ENCODE peak calls at places on chromosome 15, in nine cellular contexts. T, P, H, A, O, G, E, M and F are unnamed samples.

GRCh38 chr15:48330855-48331795 is at the start of gene DUT:
- DNase-seq in T (peak), P (peak), H (peak), A (peak), O (peak), G (peak), E (peak), M (no peak), F (peak)

GRCh38 chr15:41891226-41891625 is 2.6 kb downstream of the SPTBN5 start:
- DNase-seq in T (no peak), P (no peak), H (no peak), A (no peak), O (no peak), G (no peak), E (no peak), M (no peak), F (no peak)

GRCh38 chr15:92376109-92376508 is 17.6 kb upstream of the ST8SIA2 start:
- DNase-seq in T (no peak), P (no peak), H (no peak), A (no peak), O (no peak), G (no peak), E (no peak), M (no peak), F (no peak)

GRCh38 chr15:65189102-65189740 is 4.1 kb upstream of the CLPX start:
- DNase-seq in T (no peak), P (peak), H (peak), A (no peak), O (no peak), G (peak), E (no peak), M (peak), F (no peak)

GRCh38 chr15:45372032-45372995 is 6.0 kb downstream of the GATM start:
- DNase-seq in T (no peak), P (peak), H (no peak), A (no peak), O (no peak), G (no peak), E (no peak), M (no peak), F (no peak)

GRCh38 chr15:38225381-38225780 is 27.3 kb upstream of the SPRED1 start:
- DNase-seq in T (no peak), P (no peak), H (no peak), A (no peak), O (no peak), G (no peak), E (no peak), M (no peak), F (no peak)

GRCh38 chr15:22956980-22957264 is 23.2 kb downstream of the CYFIP1 start:
- DNase-seq in T (no peak), P (peak), H (no peak), A (no peak), O (no peak), G (no peak), E (no peak), M (no peak), F (no peak)

GRCh38 chr15:52295421-52295991 is at the start of gene MYO5C:
- DNase-seq in T (peak), P (no peak), H (peak), A (peak), O (peak), G (no peak), E (peak), M (peak), F (no peak)

GRCh38 chr15:77020348-77021087 is 25.6 kb downstream of the PSTPIP1 start:
- DNase-seq in T (no peak), P (no peak), H (no peak), A (no peak), O (no peak), G (no peak), E (no peak), M (no peak), F (no peak)

GRCh38 chr15:64851503-64851840 is 9.8 kb downstream of the PLEKHO2 start:
- DNase-seq in T (peak), P (peak), H (peak), A (no peak), O (peak), G (peak), E (no peak), M (no peak), F (peak)

DNA sequence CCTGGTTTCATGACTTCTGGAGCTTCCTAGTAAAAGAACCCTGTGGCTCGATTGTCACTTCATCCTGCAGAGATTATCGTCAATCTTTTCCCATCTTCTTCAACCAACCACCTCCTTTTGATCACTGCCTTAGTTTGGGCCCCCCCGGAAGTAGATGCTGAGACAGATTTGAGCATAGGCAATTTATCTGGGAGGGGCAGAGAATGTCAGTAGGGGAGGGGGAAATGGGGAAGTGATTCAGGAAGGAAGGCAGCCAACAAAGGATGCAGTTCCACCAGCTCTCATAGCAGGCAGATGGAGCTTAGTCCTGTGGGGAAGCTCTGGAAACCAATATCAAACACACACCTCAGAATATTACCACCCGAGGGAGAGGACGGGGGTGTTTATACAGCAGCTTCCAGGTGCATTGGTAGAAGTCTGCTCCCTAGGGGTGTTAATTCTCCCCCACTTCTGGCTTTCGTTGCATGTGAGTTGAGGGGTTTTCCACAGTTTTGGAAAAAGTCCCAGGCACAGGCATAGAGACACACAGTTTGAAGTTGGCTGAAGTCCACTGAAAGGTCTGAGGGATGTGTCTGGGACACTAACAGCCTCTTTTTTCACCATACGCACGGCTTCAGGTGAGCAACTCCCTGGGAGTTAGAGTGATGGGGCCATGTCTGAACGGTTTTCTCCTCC is 91.6 kb upstream of the TNFAIP8L3 start:
- DNase-seq in T (no peak), P (no peak), H (no peak), A (no peak), O (no peak), G (no peak), E (no peak), M (no peak), F (no peak)
- TF ChIP-seq POLR2A in T (no peak), P (no peak), H (no peak), A (no peak), O (no peak), G (no peak), E (no peak), M (no peak), F (no peak)

GRCh38 chr15:90956551-90957104 is 1.9 kb downstream of the RCCD1 start:
- DNase-seq in T (peak), P (no peak), H (peak), A (peak), O (peak), G (peak), E (peak), M (no peak), F (peak)
- TF ChIP-seq POLR2A in T (no peak), P (no peak), H (peak), A (no peak), O (no peak), G (peak), E (no peak), M (peak), F (no peak)

DNA sequence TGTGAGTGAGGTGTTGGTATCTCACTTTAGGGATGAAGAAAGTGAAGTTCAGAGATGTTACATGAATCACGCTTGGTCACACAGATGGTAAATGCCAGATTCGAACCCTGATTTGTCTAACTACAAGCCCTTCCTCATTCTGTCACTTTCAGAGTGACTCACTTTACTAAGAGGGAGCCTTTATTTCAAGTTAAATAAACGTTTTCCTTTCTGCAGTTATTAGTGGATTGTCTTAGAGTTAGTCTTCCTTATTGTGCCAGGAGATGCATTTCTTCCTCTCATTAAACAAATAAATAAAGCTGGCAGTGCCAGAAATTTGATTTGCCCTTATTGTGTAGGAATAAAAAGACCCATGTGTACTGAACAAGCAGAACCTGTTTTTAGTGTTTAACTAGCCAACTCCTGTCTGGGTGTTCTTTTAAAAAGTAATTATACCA is 162.5 kb downstream of the AKAP13 start:
- DNase-seq in T (no peak), P (peak), H (no peak), A (no peak), O (no peak), G (peak), E (no peak), M (no peak), F (no peak)
- TF ChIP-seq POLR2A in T (no peak), P (no peak), H (no peak), A (no peak), O (no peak), G (no peak), E (no peak), M (no peak), F (no peak)

GRCh38 chr15:43824302-43825246 is at the start of gene MFAP1:
- DNase-seq in T (peak), P (peak), H (peak), A (peak), O (peak), G (peak), E (peak), M (peak), F (peak)
- TF ChIP-seq POLR2A in T (peak), P (peak), H (peak), A (no peak), O (no peak), G (peak), E (peak), M (peak), F (peak)